ENCODE peak calls at places on chromosome X, in eight cellular contexts. L is effector memory CD8-positive, alpha-beta T cell; K is anterior cingulate cortex; E is immature natural killer cell; Z is HT-29; D is substantia nigra; R is GM13976; B is A549. V is an unnamed sample.

GRCh38 chrX:7925867-7926472 is 1.2 kb downstream of the PNPLA4 start:
- DNase-seq in L (peak), K (peak), E (peak), Z (peak), D (no peak), R (peak), B (peak), V (peak)

GRCh38 chrX:79630033-79631009 is 263.2 kb upstream of the ITM2A start:
- DNase-seq in L (no peak), K (no peak), E (no peak), Z (no peak), D (no peak), R (no peak), B (no peak), V (no peak)

GRCh38 chrX:44904542-44905115 is 31.6 kb downstream of the KDM6A start:
- DNase-seq in L (no peak), K (no peak), E (no peak), Z (no peak), D (no peak), R (no peak), B (no peak), V (no peak)

GRCh38 chrX:40008841-40009461 is 88.8 kb downstream of the BCOR start:
- DNase-seq in L (no peak), K (no peak), E (no peak), Z (no peak), D (no peak), R (peak), B (no peak), V (peak)

GRCh38 chrX:119690921-119691716 is 1.8 kb downstream of the SEPTIN6 start:
- DNase-seq in L (no peak), K (no peak), E (no peak), Z (no peak), D (no peak), R (no peak), B (no peak), V (peak)

GRCh38 chrX:112799425-112799824 is 41.2 kb downstream of the AMOT start:
- DNase-seq in L (no peak), K (no peak), E (no peak), Z (no peak), D (no peak), R (no peak), B (no peak), V (no peak)

GRCh38 chrX:57817302-57817701 is 93.0 kb downstream of the ZXDA start:
- DNase-seq in L (no peak), K (no peak), E (no peak), Z (peak), D (no peak), R (peak), B (no peak), V (no peak)

GRCh38 chrX:53184836-53185235 is 40.2 kb downstream of the KDM5C start:
- DNase-seq in L (no peak), K (no peak), E (no peak), Z (no peak), D (no peak), R (no peak), B (no peak), V (no peak)

GRCh38 chrX:40202456-40202855 is 104.7 kb upstream of the BCOR start:
- DNase-seq in L (peak), K (no peak), E (peak), Z (no peak), D (no peak), R (peak), B (no peak), V (peak)